ENCODE peak calls at places on chromosomes 12 and 14, in seven cellular contexts. C is body of pancreas, O is transverse colon, R is tibial nerve, H is testis, U is tibial artery, X is IMR-90. P is an unnamed sample.
A peak's percentile ranks its signal among the peaks of the same experiment; 100 is the strongest.

GRCh38 chr12:2606186-2606910 is 188.4 kb upstream of the FKBP4 start:
- DNase-seq in R (no peak), X (no peak), H (peak; percentile 47), U (no peak), O (no peak), C (no peak), P (no peak)

GRCh38 chr12:95789126-95790024 is 1.2 kb downstream of the NTN4 start:
- DNase-seq in C (peak; percentile 72), U (peak; percentile 73), X (peak; percentile 13), R (no peak), H (peak; percentile 57), O (peak; percentile 17), P (peak; percentile 1)

GRCh38 chr12:5083955-5084849 is 40.5 kb downstream of the KCNA5 start:
- DNase-seq in R (no peak), U (no peak), X (peak; percentile 71), C (peak; percentile 22), H (peak; percentile 44), O (no peak), P (peak; percentile 14)

GRCh38 chr12:16756833-16757552 is 151.0 kb upstream of the LMO3 start:
- DNase-seq in H (no peak), X (no peak), C (no peak), O (no peak), U (no peak), R (no peak), P (no peak)

GRCh38 chr14:92527724-92528123 is 14.1 kb downstream of the RIN3 start:
- DNase-seq in X (peak; percentile 83), O (no peak), C (no peak), H (no peak), R (no peak), U (no peak), P (no peak)

GRCh38 chr12:58465418-58465817 is 454.9 kb downstream of the LRIG3 start:
- DNase-seq in X (peak; percentile 18), U (no peak), H (no peak), C (no peak), R (no peak), O (no peak), P (no peak)

GRCh38 chr14:60981626-60982455 is 796 bp downstream of the SLC38A6 start:
- DNase-seq in U (no peak), R (no peak), X (peak; percentile 94), C (no peak), O (no peak), H (peak; percentile 16), P (peak; percentile 7)

GRCh38 chr14:72291908-72292688 is 359.9 kb downstream of the RGS6 start:
- DNase-seq in R (no peak), U (no peak), H (peak; percentile 65), O (no peak), C (peak; percentile 24), X (peak; percentile 58), P (peak; percentile 25)

GRCh38 chr12:124633269-124633953 is 66.0 kb upstream of the NCOR2 start:
- DNase-seq in O (peak; percentile 42), C (no peak), R (no peak), U (no peak), H (no peak), X (peak; percentile 73), P (no peak)

GRCh38 chr12:71371132-71371531 is 68.5 kb upstream of the LGR5 start:
- DNase-seq in X (no peak), C (no peak), U (no peak), H (no peak), R (no peak), O (no peak), P (no peak)

DNA sequence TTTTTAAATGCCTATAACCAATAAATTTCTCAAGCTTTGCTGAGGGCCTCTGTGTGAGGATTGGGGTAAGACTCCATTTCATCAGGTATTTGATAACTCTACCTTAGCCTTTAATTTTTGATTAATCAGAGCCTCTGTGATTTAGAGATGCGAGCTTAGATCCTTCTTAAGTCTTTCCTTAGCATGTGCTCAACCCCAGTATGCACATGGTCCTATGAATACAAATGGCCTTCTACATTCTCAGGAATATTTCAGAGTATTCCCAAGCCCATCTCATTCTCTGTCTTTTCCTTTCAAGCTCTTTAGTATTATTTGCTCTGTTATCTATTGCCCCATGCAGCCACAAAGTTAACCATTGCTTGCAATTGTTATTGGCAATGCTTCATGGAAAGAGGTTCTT is 1407.7 kb downstream of the LRFN5 start:
- DNase-seq in H (no peak), U (no peak), R (no peak), O (no peak), C (no peak), X (no peak), P (no peak)
- H3K4me3 ChIP-seq in H (no peak overlapping the region), U (no peak overlapping the region), R (no peak overlapping the region), O (no peak overlapping the region), C (no peak overlapping the region), X (no peak overlapping the region), P (no peak overlapping the region)

GRCh38 chr14:103194256-103195045 is 71.2 kb downstream of the TNFAIP2 start:
- DNase-seq in H (no peak), C (no peak), X (peak; percentile 66), R (no peak), O (no peak), U (no peak), P (no peak)

GRCh38 chr14:103199141-103199540 is 75.9 kb downstream of the TNFAIP2 start:
- DNase-seq in X (peak; percentile 52), C (no peak), O (no peak), H (no peak), R (no peak), U (no peak), P (no peak)

GRCh38 chr14:103195828-103196615 is 72.8 kb downstream of the TNFAIP2 start:
- DNase-seq in X (no peak), H (no peak), R (no peak), U (no peak), O (peak; percentile 29), C (no peak), P (no peak)

GRCh38 chr14:103198429-103199140 is 75.3 kb downstream of the TNFAIP2 start:
- DNase-seq in C (peak; percentile 51), X (peak; percentile 74), O (no peak), H (no peak), U (peak; percentile 62), R (no peak), P (no peak)

DNA sequence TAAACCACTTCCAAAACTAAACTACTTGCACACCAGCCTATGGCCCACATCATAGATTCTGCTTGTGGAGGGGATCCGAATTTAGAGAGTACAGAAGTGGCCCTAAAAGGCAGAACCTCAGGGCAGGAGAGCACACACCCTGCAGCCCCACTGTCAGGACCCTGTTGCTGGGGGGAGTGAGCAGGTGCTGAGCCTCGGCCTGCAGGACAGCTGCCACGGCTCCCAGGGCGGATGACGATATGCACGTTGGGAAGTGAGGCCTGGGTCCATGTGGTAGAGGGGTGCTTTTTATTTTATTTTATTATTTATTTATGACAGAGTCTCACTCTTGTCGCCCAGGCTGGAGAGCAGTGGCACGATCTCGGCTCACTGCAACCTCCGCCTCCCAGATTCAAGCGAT is 73.5 kb downstream of the TNFAIP2 start:
- DNase-seq in O (no peak), U (no peak), H (no peak), X (no peak), C (no peak), R (no peak), P (no peak)
- TF ChIP-seq CTCF in O (no peak), U (no peak), H (no peak), X (no peak), C (no peak), R (no peak), P (no peak)

GRCh38 chr14:53929871-53930685 is 26.5 kb downstream of the BMP4 start:
- DNase-seq in U (no peak), R (no peak), X (no peak), H (no peak), O (peak; percentile 25), C (peak; percentile 43), P (no peak)

GRCh38 chr14:53938126-53938671 is 18.4 kb downstream of the BMP4 start:
- DNase-seq in X (no peak), R (no peak), O (no peak), C (no peak), H (no peak), U (no peak), P (no peak)

GRCh38 chr14:53934778-53935414 is 21.7 kb downstream of the BMP4 start:
- DNase-seq in U (no peak), C (no peak), R (no peak), X (no peak), O (no peak), H (no peak), P (no peak)

GRCh38 chr14:53927171-53927570 is 29.5 kb downstream of the BMP4 start:
- DNase-seq in C (no peak), U (no peak), X (peak; percentile 72), O (no peak), H (no peak), R (no peak), P (no peak)

DNA sequence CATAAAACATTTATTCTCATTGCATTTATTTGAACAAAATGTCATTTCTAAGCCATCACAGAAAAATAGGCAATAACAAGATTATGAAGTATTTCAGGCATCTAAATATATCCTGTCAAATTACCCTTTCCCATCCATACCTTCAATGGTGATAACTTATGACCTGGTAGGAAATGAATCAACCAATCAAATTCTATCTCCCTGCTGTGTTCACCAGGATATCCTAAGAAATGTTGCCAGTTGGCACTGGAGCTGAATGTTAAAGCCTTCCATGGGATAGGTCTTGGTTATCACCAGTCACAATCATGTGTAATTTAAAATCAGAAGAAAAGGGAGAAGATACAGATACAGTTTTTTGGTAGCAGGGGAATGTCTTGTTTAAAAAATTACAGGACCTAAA is 23.7 kb downstream of the BMP4 start:
- DNase-seq in H (no peak), X (no peak), U (no peak), R (no peak), O (no peak), C (no peak), P (no peak)
- H3K27me3 ChIP-seq in H (no peaks in the 10 kb centered on the region), X (no peaks in the 10 kb centered on the region), U (no peaks in the 10 kb centered on the region), R (no peaks in the 10 kb centered on the region), O (no peaks in the 10 kb centered on the region), C (no peaks in the 10 kb centered on the region), P (peaks cover 2% of the 10 kb centered on the region)

GRCh38 chr14:100078997-100079561 is 13.9 kb downstream of the EVL start:
- DNase-seq in U (no peak), R (no peak), H (peak; percentile 16), X (peak; percentile 72), O (peak; percentile 62), C (no peak), P (no peak)

GRCh38 chr14:100079606-100080005 is 14.4 kb downstream of the EVL start:
- DNase-seq in R (no peak), X (no peak), O (no peak), H (peak; percentile 9), C (no peak), U (no peak), P (no peak)

GRCh38 chr14:100077441-100077840 is 12.2 kb downstream of the EVL start:
- DNase-seq in C (no peak), H (peak; percentile 12), R (no peak), U (no peak), X (no peak), O (no peak), P (no peak)

GRCh38 chr14:100076630-100077029 is 11.4 kb downstream of the EVL start:
- DNase-seq in O (no peak), C (no peak), X (peak; percentile 81), U (peak; percentile 71), H (peak; percentile 6), R (no peak), P (no peak)

DNA sequence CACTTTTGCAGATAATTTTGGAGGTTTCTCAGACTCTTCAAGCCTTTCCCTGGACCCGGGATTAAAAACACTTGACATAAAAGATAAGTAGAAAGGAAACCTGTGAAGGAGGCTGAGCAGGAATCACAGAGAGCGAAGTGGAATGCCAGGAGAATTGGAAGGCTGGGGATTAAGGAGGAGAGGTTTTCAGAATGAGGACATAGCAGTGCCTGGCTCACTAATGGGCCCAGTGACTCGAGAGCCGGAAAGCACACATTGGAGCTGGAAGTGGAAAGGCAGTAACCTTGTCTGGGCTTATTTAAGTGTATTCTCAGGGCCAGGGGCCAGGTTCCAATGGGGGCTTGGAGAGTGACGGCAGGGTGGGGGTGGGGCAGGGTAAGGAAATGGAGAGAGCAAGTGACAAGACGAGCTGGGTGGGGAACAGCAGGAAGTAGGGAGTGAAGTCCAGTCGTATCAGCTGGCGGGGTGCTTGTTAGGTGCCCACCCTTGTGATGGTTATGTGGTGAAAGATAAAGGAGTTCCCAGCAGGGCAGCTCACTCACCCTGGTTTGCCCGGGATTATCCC is 13.1 kb downstream of the EVL start:
- DNase-seq in U (no peak), H (peak; percentile 9), C (no peak), O (no peak), R (no peak), X (no peak), P (no peak)
- H3K4me3 ChIP-seq in U (no peak overlapping the region), H (no peak overlapping the region), C (no peak overlapping the region), O (no peak overlapping the region), R (no peak overlapping the region), X (no peak overlapping the region), P (no peak overlapping the region)